ENCODE peak calls at places on chromosomes 16 and 17, in six cellular contexts. One of them, this sample, is unnamed.

GRCh38 chr16:66344533-66345145 is 21.9 kb upstream of the CDH5 start:
- DNase-seq in KBM-7: no peak
- DNase-seq in stimulated activated naive CD4-positive, alpha-beta T cell treated with Interleukin-2 at 50 U/mL for 16 hours: no peak
- DNase-seq in activated CD4-positive, CD25-positive, alpha-beta regulatory T cell treated with anti-CD3 and anti-CD28 coated beads, Interleukin-2, amount 50 U/mL, for 72 hours: peak
- DNase-seq in GOT3: no peak
- DNase-seq in EH: peak
- DNase-seq in this sample: no peak

GRCh38 chr17:79036609-79037008 is 12.6 kb downstream of the C1QTNF1 start:
- DNase-seq in GOT3: no peak
- DNase-seq in EH: peak
- DNase-seq in KBM-7: no peak
- DNase-seq in stimulated activated naive CD4-positive, alpha-beta T cell treated with Interleukin-2 at 50 U/mL for 16 hours: no peak
- DNase-seq in activated CD4-positive, CD25-positive, alpha-beta regulatory T cell treated with anti-CD3 and anti-CD28 coated beads, Interleukin-2, amount 50 U/mL, for 72 hours: no peak
- DNase-seq in this sample: peak

GRCh38 chr17:73291260-73291801 is 20.5 kb downstream of the CDC42EP4 start:
- DNase-seq in KBM-7: peak
- DNase-seq in stimulated activated naive CD4-positive, alpha-beta T cell treated with Interleukin-2 at 50 U/mL for 16 hours: no peak
- DNase-seq in GOT3: peak
- DNase-seq in activated CD4-positive, CD25-positive, alpha-beta regulatory T cell treated with anti-CD3 and anti-CD28 coated beads, Interleukin-2, amount 50 U/mL, for 72 hours: peak
- DNase-seq in EH: peak
- DNase-seq in this sample: peak

GRCh38 chr17:39223907-39224777 is 1.6 kb downstream of the STAC2 start:
- DNase-seq in EH: no peak
- DNase-seq in KBM-7: no peak
- DNase-seq in stimulated activated naive CD4-positive, alpha-beta T cell treated with Interleukin-2 at 50 U/mL for 16 hours: no peak
- DNase-seq in activated CD4-positive, CD25-positive, alpha-beta regulatory T cell treated with anti-CD3 and anti-CD28 coated beads, Interleukin-2, amount 50 U/mL, for 72 hours: no peak
- DNase-seq in GOT3: no peak
- DNase-seq in this sample: no peak

GRCh38 chr17:4354862-4355514 is 11.5 kb downstream of the UBE2G1 start:
- DNase-seq in GOT3: no peak
- DNase-seq in activated CD4-positive, CD25-positive, alpha-beta regulatory T cell treated with anti-CD3 and anti-CD28 coated beads, Interleukin-2, amount 50 U/mL, for 72 hours: no peak
- DNase-seq in stimulated activated naive CD4-positive, alpha-beta T cell treated with Interleukin-2 at 50 U/mL for 16 hours: no peak
- DNase-seq in EH: no peak
- DNase-seq in KBM-7: no peak
- DNase-seq in this sample: no peak

GRCh38 chr17:8479431-8479947 is 43.8 kb downstream of the NDEL1 start:
- DNase-seq in EH: peak
- DNase-seq in KBM-7: no peak
- DNase-seq in activated CD4-positive, CD25-positive, alpha-beta regulatory T cell treated with anti-CD3 and anti-CD28 coated beads, Interleukin-2, amount 50 U/mL, for 72 hours: no peak
- DNase-seq in stimulated activated naive CD4-positive, alpha-beta T cell treated with Interleukin-2 at 50 U/mL for 16 hours: no peak
- DNase-seq in GOT3: no peak
- DNase-seq in this sample: no peak

GRCh38 chr16:86471896-86472295 is 38.4 kb upstream of the FOXF1 start:
- DNase-seq in stimulated activated naive CD4-positive, alpha-beta T cell treated with Interleukin-2 at 50 U/mL for 16 hours: no peak
- DNase-seq in KBM-7: no peak
- DNase-seq in EH: no peak
- DNase-seq in GOT3: no peak
- DNase-seq in activated CD4-positive, CD25-positive, alpha-beta regulatory T cell treated with anti-CD3 and anti-CD28 coated beads, Interleukin-2, amount 50 U/mL, for 72 hours: no peak
- DNase-seq in this sample: no peak

GRCh38 chr17:32575865-32576264 is 89.1 kb downstream of the CDK5R1 start:
- DNase-seq in GOT3: no peak
- DNase-seq in activated CD4-positive, CD25-positive, alpha-beta regulatory T cell treated with anti-CD3 and anti-CD28 coated beads, Interleukin-2, amount 50 U/mL, for 72 hours: no peak
- DNase-seq in EH: no peak
- DNase-seq in KBM-7: peak
- DNase-seq in stimulated activated naive CD4-positive, alpha-beta T cell treated with Interleukin-2 at 50 U/mL for 16 hours: no peak
- DNase-seq in this sample: no peak

GRCh38 chr16:84916850-84917249 is 94.5 kb downstream of the ZDHHC7 start:
- DNase-seq in stimulated activated naive CD4-positive, alpha-beta T cell treated with Interleukin-2 at 50 U/mL for 16 hours: no peak
- DNase-seq in GOT3: no peak
- DNase-seq in activated CD4-positive, CD25-positive, alpha-beta regulatory T cell treated with anti-CD3 and anti-CD28 coated beads, Interleukin-2, amount 50 U/mL, for 72 hours: no peak
- DNase-seq in EH: no peak
- DNase-seq in KBM-7: no peak
- DNase-seq in this sample: no peak

GRCh38 chr16:85473909-85474640 is 139.0 kb upstream of the GSE1 start:
- DNase-seq in stimulated activated naive CD4-positive, alpha-beta T cell treated with Interleukin-2 at 50 U/mL for 16 hours: no peak
- DNase-seq in activated CD4-positive, CD25-positive, alpha-beta regulatory T cell treated with anti-CD3 and anti-CD28 coated beads, Interleukin-2, amount 50 U/mL, for 72 hours: no peak
- DNase-seq in GOT3: no peak
- DNase-seq in KBM-7: no peak
- DNase-seq in EH: peak
- DNase-seq in this sample: no peak

GRCh38 chr17:64781394-64781793 is 119.3 kb upstream of the SMURF2 start:
- DNase-seq in KBM-7: peak
- DNase-seq in activated CD4-positive, CD25-positive, alpha-beta regulatory T cell treated with anti-CD3 and anti-CD28 coated beads, Interleukin-2, amount 50 U/mL, for 72 hours: no peak
- DNase-seq in GOT3: no peak
- DNase-seq in stimulated activated naive CD4-positive, alpha-beta T cell treated with Interleukin-2 at 50 U/mL for 16 hours: peak
- DNase-seq in EH: peak
- DNase-seq in this sample: peak

GRCh38 chr16:49459953-49460735 is 86.5 kb downstream of the C16orf78 start:
- DNase-seq in GOT3: no peak
- DNase-seq in activated CD4-positive, CD25-positive, alpha-beta regulatory T cell treated with anti-CD3 and anti-CD28 coated beads, Interleukin-2, amount 50 U/mL, for 72 hours: peak
- DNase-seq in stimulated activated naive CD4-positive, alpha-beta T cell treated with Interleukin-2 at 50 U/mL for 16 hours: no peak
- DNase-seq in KBM-7: no peak
- DNase-seq in EH: no peak
- DNase-seq in this sample: no peak

GRCh38 chr16:27367463-27368357 is 34.3 kb upstream of the IL21R start:
- DNase-seq in activated CD4-positive, CD25-positive, alpha-beta regulatory T cell treated with anti-CD3 and anti-CD28 coated beads, Interleukin-2, amount 50 U/mL, for 72 hours: peak
- DNase-seq in GOT3: peak
- DNase-seq in KBM-7: peak
- DNase-seq in EH: peak
- DNase-seq in stimulated activated naive CD4-positive, alpha-beta T cell treated with Interleukin-2 at 50 U/mL for 16 hours: peak
- DNase-seq in this sample: peak

GRCh38 chr17:75498019-75498725 is 17.2 kb downstream of the CASKIN2 start:
- DNase-seq in activated CD4-positive, CD25-positive, alpha-beta regulatory T cell treated with anti-CD3 and anti-CD28 coated beads, Interleukin-2, amount 50 U/mL, for 72 hours: no peak
- DNase-seq in KBM-7: no peak
- DNase-seq in EH: no peak
- DNase-seq in GOT3: no peak
- DNase-seq in stimulated activated naive CD4-positive, alpha-beta T cell treated with Interleukin-2 at 50 U/mL for 16 hours: no peak
- DNase-seq in this sample: no peak

GRCh38 chr16:66264311-66265105 is 102.0 kb upstream of the CDH5 start:
- DNase-seq in stimulated activated naive CD4-positive, alpha-beta T cell treated with Interleukin-2 at 50 U/mL for 16 hours: no peak
- DNase-seq in activated CD4-positive, CD25-positive, alpha-beta regulatory T cell treated with anti-CD3 and anti-CD28 coated beads, Interleukin-2, amount 50 U/mL, for 72 hours: no peak
- DNase-seq in GOT3: no peak
- DNase-seq in EH: no peak
- DNase-seq in KBM-7: no peak
- DNase-seq in this sample: no peak

GRCh38 chr16:84270531-84270930 is 24.1 kb upstream of the WFDC1 start:
- DNase-seq in KBM-7: no peak
- DNase-seq in activated CD4-positive, CD25-positive, alpha-beta regulatory T cell treated with anti-CD3 and anti-CD28 coated beads, Interleukin-2, amount 50 U/mL, for 72 hours: no peak
- DNase-seq in EH: no peak
- DNase-seq in GOT3: no peak
- DNase-seq in stimulated activated naive CD4-positive, alpha-beta T cell treated with Interleukin-2 at 50 U/mL for 16 hours: no peak
- DNase-seq in this sample: no peak

GRCh38 chr16:73549960-73550359 is 502.0 kb upstream of the ZFHX3 start:
- DNase-seq in KBM-7: no peak
- DNase-seq in activated CD4-positive, CD25-positive, alpha-beta regulatory T cell treated with anti-CD3 and anti-CD28 coated beads, Interleukin-2, amount 50 U/mL, for 72 hours: no peak
- DNase-seq in stimulated activated naive CD4-positive, alpha-beta T cell treated with Interleukin-2 at 50 U/mL for 16 hours: no peak
- DNase-seq in GOT3: no peak
- DNase-seq in EH: no peak
- DNase-seq in this sample: no peak

GRCh38 chr17:40886090-40886489 is 1.0 kb upstream of the KRT20 start:
- DNase-seq in activated CD4-positive, CD25-positive, alpha-beta regulatory T cell treated with anti-CD3 and anti-CD28 coated beads, Interleukin-2, amount 50 U/mL, for 72 hours: no peak
- DNase-seq in EH: peak
- DNase-seq in KBM-7: no peak
- DNase-seq in GOT3: no peak
- DNase-seq in stimulated activated naive CD4-positive, alpha-beta T cell treated with Interleukin-2 at 50 U/mL for 16 hours: no peak
- DNase-seq in this sample: no peak

GRCh38 chr16:22683730-22684280 is 130.2 kb upstream of the HS3ST2 start:
- DNase-seq in GOT3: no peak
- DNase-seq in EH: no peak
- DNase-seq in stimulated activated naive CD4-positive, alpha-beta T cell treated with Interleukin-2 at 50 U/mL for 16 hours: no peak
- DNase-seq in KBM-7: no peak
- DNase-seq in activated CD4-positive, CD25-positive, alpha-beta regulatory T cell treated with anti-CD3 and anti-CD28 coated beads, Interleukin-2, amount 50 U/mL, for 72 hours: no peak
- DNase-seq in this sample: no peak

GRCh38 chr17:44648963-44649362 is 7.3 kb upstream of the MEIOC start:
- DNase-seq in EH: no peak
- DNase-seq in KBM-7: no peak
- DNase-seq in activated CD4-positive, CD25-positive, alpha-beta regulatory T cell treated with anti-CD3 and anti-CD28 coated beads, Interleukin-2, amount 50 U/mL, for 72 hours: no peak
- DNase-seq in stimulated activated naive CD4-positive, alpha-beta T cell treated with Interleukin-2 at 50 U/mL for 16 hours: no peak
- DNase-seq in GOT3: no peak
- DNase-seq in this sample: no peak

GRCh38 chr17:40526668-40527067 is 25.2 kb upstream of the TNS4 start:
- DNase-seq in GOT3: no peak
- DNase-seq in activated CD4-positive, CD25-positive, alpha-beta regulatory T cell treated with anti-CD3 and anti-CD28 coated beads, Interleukin-2, amount 50 U/mL, for 72 hours: no peak
- DNase-seq in KBM-7: no peak
- DNase-seq in EH: no peak
- DNase-seq in stimulated activated naive CD4-positive, alpha-beta T cell treated with Interleukin-2 at 50 U/mL for 16 hours: no peak
- DNase-seq in this sample: peak

GRCh38 chr17:56478836-56479447 is 114.6 kb upstream of the NOG start:
- DNase-seq in KBM-7: peak
- DNase-seq in activated CD4-positive, CD25-positive, alpha-beta regulatory T cell treated with anti-CD3 and anti-CD28 coated beads, Interleukin-2, amount 50 U/mL, for 72 hours: no peak
- DNase-seq in GOT3: no peak
- DNase-seq in EH: peak
- DNase-seq in stimulated activated naive CD4-positive, alpha-beta T cell treated with Interleukin-2 at 50 U/mL for 16 hours: no peak
- DNase-seq in this sample: no peak

GRCh38 chr17:81842725-81843504 is 8.1 kb upstream of the PPP1R27 start:
- DNase-seq in GOT3: no peak
- DNase-seq in activated CD4-positive, CD25-positive, alpha-beta regulatory T cell treated with anti-CD3 and anti-CD28 coated beads, Interleukin-2, amount 50 U/mL, for 72 hours: no peak
- DNase-seq in KBM-7: no peak
- DNase-seq in EH: no peak
- DNase-seq in stimulated activated naive CD4-positive, alpha-beta T cell treated with Interleukin-2 at 50 U/mL for 16 hours: no peak
- DNase-seq in this sample: no peak

This sample was measured in PC-9.